ENCODE peak calls at places on chromosomes 1 and 21, in nine cellular contexts. R, K, L, W, M, Q, A, P and D are unnamed samples.

GRCh38 chr1:235532350-235532749 is 28.1 kb upstream of the B3GALNT2 start:
- DNase-seq in R (no peak), K (no peak), L (no peak), W (no peak), M (no peak), Q (no peak), A (peak; percentile 53), P (no peak), D (no peak)

GRCh38 chr1:151546006-151546925 is 6.2 kb downstream of the TUFT1 start:
- DNase-seq in R (no peak), K (no peak), L (no peak), W (no peak), M (no peak), Q (no peak), A (no peak), P (no peak), D (no peak)

GRCh38 chr1:62070384-62071011 is 124.2 kb upstream of the L1TD1 start:
- DNase-seq in R (no peak), K (peak; percentile 21), L (no peak), W (no peak), M (no peak), Q (no peak), A (peak; percentile 67), P (no peak), D (peak; percentile 32)

GRCh38 chr1:204417231-204417997 is 5.8 kb upstream of the PPP1R15B start:
- DNase-seq in R (no peak), K (peak; percentile 76), L (no peak), W (no peak), M (peak; percentile 84), Q (peak; percentile 53), A (peak; percentile 97), P (peak; percentile 85), D (no peak)

GRCh38 chr1:48109390-48110009 is 112.3 kb upstream of the TRABD2B start:
- DNase-seq in R (no peak), K (no peak), L (peak; percentile 51), W (no peak), M (no peak), Q (no peak), A (peak; percentile 85), P (no peak), D (peak; percentile 45)

GRCh38 chr1:205535866-205536758 is 31.6 kb downstream of the CDK18 start:
- DNase-seq in R (no peak), K (no peak), L (no peak), W (no peak), M (peak; percentile 28), Q (no peak), A (no peak), P (no peak), D (peak; percentile 5)

GRCh38 chr1:154624756-154625643 is 17.0 kb upstream of the ADAR start:
- DNase-seq in R (no peak), K (no peak), L (no peak), W (no peak), M (no peak), Q (no peak), A (peak; percentile 73), P (no peak), D (no peak)

GRCh38 chr1:119779869-119780356 is 11.2 kb upstream of the HMGCS2 start:
- DNase-seq in R (no peak), K (no peak), L (no peak), W (no peak), M (no peak), Q (no peak), A (peak; percentile 60), P (no peak), D (no peak)

GRCh38 chr1:15680131-15680530 is 4.0 kb upstream of the PLEKHM2 start:
- DNase-seq in R (no peak), K (no peak), L (no peak), W (no peak), M (no peak), Q (no peak), A (peak; percentile 85), P (no peak), D (no peak)

GRCh38 chr1:9653783-9654517 is 2.4 kb downstream of the PIK3CD start:
- DNase-seq in R (no peak), K (no peak), L (no peak), W (peak; percentile 26), M (no peak), Q (no peak), A (no peak), P (no peak), D (no peak)

GRCh38 chr1:33185541-33185940 is 3.7 kb upstream of the TRIM62 start:
- DNase-seq in R (no peak), K (no peak), L (no peak), W (no peak), M (no peak), Q (no peak), A (no peak), P (no peak), D (peak; percentile 48)

GRCh38 chr1:85049735-85050166 is 1.5 kb upstream of the MCOLN3 start:
- DNase-seq in R (no peak), K (no peak), L (no peak), W (no peak), M (no peak), Q (no peak), A (no peak), P (no peak), D (no peak)

GRCh38 chr1:228283043-228283371 is 75.2 kb downstream of the OBSCN start:
- DNase-seq in R (no peak), K (peak; percentile 42), L (no peak), W (no peak), M (no peak), Q (peak; percentile 36), A (no peak), P (no peak), D (no peak)

GRCh38 chr1:178438432-178438831 is 58.3 kb downstream of the CLEC20A start:
- DNase-seq in R (no peak), K (no peak), L (peak; percentile 9), W (no peak), M (no peak), Q (no peak), A (peak; percentile 34), P (no peak), D (peak; percentile 82)

DNA sequence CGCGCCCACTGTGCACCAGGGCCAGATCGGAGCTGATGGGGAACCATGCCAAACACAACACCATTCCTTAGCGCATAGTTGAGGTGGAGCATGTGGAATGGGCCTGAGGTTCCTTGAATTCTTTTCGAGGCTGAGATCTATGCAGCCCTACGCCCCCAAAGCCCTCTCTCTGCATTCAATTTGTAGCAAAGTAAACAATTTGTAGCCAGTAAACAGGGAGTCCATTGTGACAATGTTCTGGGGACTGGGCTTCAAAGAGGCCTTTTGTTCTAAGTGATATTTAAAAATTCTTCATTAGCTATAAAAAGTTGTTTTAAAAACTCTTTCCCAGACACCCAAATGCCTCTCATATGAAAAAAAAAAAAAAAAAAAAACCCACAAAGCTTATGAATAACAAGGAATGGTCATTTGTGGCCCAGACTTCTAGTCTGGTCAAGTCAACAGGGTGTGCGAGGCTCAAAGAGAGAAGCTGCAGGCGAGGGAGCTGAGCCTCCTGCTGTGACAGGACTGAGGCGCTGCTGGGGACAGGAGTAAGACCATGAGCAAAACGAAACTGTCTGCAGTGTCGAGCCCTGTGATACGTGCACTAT is 30.6 kb upstream of the KCNE2 start:
- DNase-seq in R (no peak), K (no peak), L (no peak), W (no peak), M (no peak), Q (no peak), A (peak; percentile 55), P (no peak), D (no peak)
- H3K4me3 ChIP-seq in R (no peak overlapping the region), K (no peak overlapping the region), L (no peak overlapping the region), W (no peak overlapping the region), M (no peak overlapping the region), Q (no peak overlapping the region), A (no peak overlapping the region), P (no peak overlapping the region), D (no peak overlapping the region)

GRCh38 chr1:28507646-28508434 is 2.0 kb downstream of the RCC1 start:
- DNase-seq in R (no peak), K (no peak), L (no peak), W (no peak), M (peak; percentile 17), Q (no peak), A (peak; percentile 8), P (no peak), D (peak; percentile 34)

GRCh38 chr1:28507247-28507645 is 1.4 kb downstream of the RCC1 start:
- DNase-seq in R (no peak), K (no peak), L (no peak), W (no peak), M (peak; percentile 38), Q (no peak), A (peak; percentile 41), P (no peak), D (no peak)

GRCh38 chr1:28506907-28507246 is 1.0 kb downstream of the RCC1 start:
- DNase-seq in R (no peak), K (no peak), L (no peak), W (no peak), M (peak; percentile 52), Q (no peak), A (peak; percentile 11), P (no peak), D (no peak)

GRCh38 chr1:28509705-28510349 is 4.0 kb downstream of the RCC1 start:
- DNase-seq in R (no peak), K (no peak), L (no peak), W (no peak), M (peak; percentile 55), Q (no peak), A (peak; percentile 22), P (no peak), D (peak; percentile 62)

DNA sequence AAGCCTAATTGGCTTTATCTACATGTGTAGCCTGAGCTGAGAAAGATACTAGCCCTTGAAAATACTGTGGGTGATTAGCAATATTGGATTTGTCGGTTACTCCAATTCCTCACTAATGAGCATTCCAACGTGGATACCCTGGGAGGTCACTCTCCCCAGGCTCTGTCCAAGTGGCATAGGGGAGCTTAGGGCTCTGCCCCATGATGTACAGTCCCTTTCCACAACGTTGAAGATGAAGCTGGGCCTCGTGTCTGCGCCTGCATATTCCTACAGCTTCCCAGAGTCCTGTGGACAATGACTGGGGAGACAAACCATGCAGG is 2.6 kb downstream of the RCC1 start:
- DNase-seq in R (no peak), K (no peak), L (no peak), W (no peak), M (peak; percentile 28), Q (no peak), A (no peak), P (no peak), D (no peak)
- H3K4me3 ChIP-seq in R (peak overlapping the region; percentile 99), K (peak overlapping the region; percentile 87), L (peak overlapping the region; percentile 71), W (peak overlapping the region; percentile 96), M (no peak overlapping the region), Q (peak overlapping the region; percentile 90), A (peak overlapping the region; percentile 86), P (peak overlapping the region; percentile 70), D (peak overlapping the region; percentile 86)

GRCh38 chr1:12386130-12386529 is 156.3 kb downstream of the VPS13D start:
- DNase-seq in R (no peak), K (no peak), L (no peak), W (peak; percentile 52), M (no peak), Q (no peak), A (no peak), P (no peak), D (no peak)
- H3K4me3 ChIP-seq in R (peak overlapping the region; percentile 0), K (no peak overlapping the region), L (no peak overlapping the region), W (peak overlapping the region; percentile 40), M (no peak overlapping the region), Q (no peak overlapping the region), A (no peak overlapping the region), P (no peak overlapping the region), D (no peak overlapping the region)

DNA sequence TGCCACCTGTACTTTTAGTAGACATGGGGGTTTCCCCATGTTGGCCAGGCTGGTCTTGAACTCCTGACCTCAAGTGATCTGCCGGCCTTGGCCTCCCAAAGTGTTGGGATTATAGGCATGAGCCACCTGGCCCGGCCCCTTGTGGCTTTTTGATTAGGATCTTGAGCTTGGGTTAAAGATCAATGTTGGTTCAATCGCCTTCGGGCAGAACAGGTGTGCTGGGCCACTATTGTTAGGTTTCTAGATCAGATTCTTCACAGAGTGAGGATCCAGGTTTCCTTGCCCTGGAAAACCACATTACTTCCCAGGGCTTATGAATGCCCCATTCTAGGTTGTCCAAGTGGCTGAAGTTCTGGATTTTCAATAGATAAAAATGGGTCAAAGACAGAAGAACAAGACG is 6.1 kb downstream of the ETV3 start:
- DNase-seq in R (no peak), K (no peak), L (no peak), W (no peak), M (no peak), Q (no peak), A (no peak), P (no peak), D (no peak)
- H3K4me3 ChIP-seq in R (no peak overlapping the region), K (no peak overlapping the region), L (no peak overlapping the region), W (no peak overlapping the region), M (no peak overlapping the region), Q (no peak overlapping the region), A (no peak overlapping the region), P (no peak overlapping the region), D (no peak overlapping the region)